ENCODE peak calls at places on chromosomes 13 and 19, in eight cellular contexts. One of them, this sample, is unnamed.
A peak's percentile ranks its signal among the peaks of the same experiment; 100 is the strongest.

GRCh38 chr19:32800757-32801156 is 68.8 kb downstream of the SLC7A9 start:
- DNase-seq in uterus: no peak
- DNase-seq in kidney: no peak
- DNase-seq in BJ: no peak
- DNase-seq in cardiac muscle cell: no peak
- DNase-seq in GM12865: no peak
- DNase-seq in WERI-Rb-1: no peak
- DNase-seq in stomach: no peak
- DNase-seq in this sample: no peak

GRCh38 chr19:35346193-35347052 is 1.3 kb upstream of the FFAR1 start:
- DNase-seq in uterus: no peak
- DNase-seq in kidney: peak; percentile 69
- DNase-seq in BJ: no peak
- DNase-seq in cardiac muscle cell: no peak
- DNase-seq in GM12865: peak; percentile 93
- DNase-seq in WERI-Rb-1: no peak
- DNase-seq in stomach: peak; percentile 44
- DNase-seq in this sample: no peak

GRCh38 chr13:50979187-50979586 is 69.6 kb downstream of the RNASEH2B start:
- DNase-seq in uterus: no peak
- DNase-seq in kidney: no peak
- DNase-seq in BJ: no peak
- DNase-seq in cardiac muscle cell: no peak
- DNase-seq in GM12865: no peak
- DNase-seq in WERI-Rb-1: no peak
- DNase-seq in stomach: no peak
- DNase-seq in this sample: no peak

GRCh38 chr13:87058786-87059329 is 612.3 kb upstream of the SLITRK5 start:
- DNase-seq in uterus: no peak
- DNase-seq in kidney: no peak
- DNase-seq in BJ: no peak
- DNase-seq in cardiac muscle cell: no peak
- DNase-seq in GM12865: no peak
- DNase-seq in WERI-Rb-1: no peak
- DNase-seq in stomach: no peak
- DNase-seq in this sample: no peak

GRCh38 chr19:35509018-35509652 is 4.3 kb downstream of the DMKN start:
- DNase-seq in uterus: peak; percentile 29
- DNase-seq in kidney: peak; percentile 86
- DNase-seq in BJ: no peak
- DNase-seq in cardiac muscle cell: peak; percentile 63
- DNase-seq in GM12865: peak; percentile 76
- DNase-seq in WERI-Rb-1: peak; percentile 35
- DNase-seq in stomach: peak; percentile 71
- DNase-seq in this sample: no peak

GRCh38 chr13:44142911-44143665 is 230.5 kb upstream of the SERP2 start:
- DNase-seq in uterus: no peak
- DNase-seq in kidney: no peak
- DNase-seq in BJ: no peak
- DNase-seq in cardiac muscle cell: no peak
- DNase-seq in GM12865: no peak
- DNase-seq in WERI-Rb-1: no peak
- DNase-seq in stomach: no peak
- DNase-seq in this sample: no peak

GRCh38 chr13:96898212-96898611 is 96.1 kb downstream of the OXGR1 start:
- DNase-seq in uterus: no peak
- DNase-seq in kidney: no peak
- DNase-seq in BJ: peak; percentile 9
- DNase-seq in cardiac muscle cell: no peak
- DNase-seq in GM12865: no peak
- DNase-seq in WERI-Rb-1: no peak
- DNase-seq in stomach: no peak
- DNase-seq in this sample: no peak

GRCh38 chr13:77386880-77387606 is 60.1 kb upstream of the MYCBP2 start:
- DNase-seq in uterus: no peak
- DNase-seq in kidney: no peak
- DNase-seq in BJ: peak; percentile 89
- DNase-seq in cardiac muscle cell: no peak
- DNase-seq in GM12865: peak; percentile 7
- DNase-seq in WERI-Rb-1: no peak
- DNase-seq in stomach: no peak
- DNase-seq in this sample: no peak

GRCh38 chr19:23709347-23709746 is 22.3 kb upstream of the ZNF675 start:
- DNase-seq in uterus: no peak
- DNase-seq in kidney: no peak
- DNase-seq in BJ: no peak
- DNase-seq in cardiac muscle cell: no peak
- DNase-seq in GM12865: no peak
- DNase-seq in WERI-Rb-1: no peak
- DNase-seq in stomach: no peak
- DNase-seq in this sample: no peak

GRCh38 chr13:33194820-33195692 is 90.5 kb downstream of the STARD13 start:
- DNase-seq in uterus: peak; percentile 35
- DNase-seq in kidney: no peak
- DNase-seq in BJ: peak; percentile 78
- DNase-seq in cardiac muscle cell: no peak
- DNase-seq in GM12865: peak; percentile 98
- DNase-seq in WERI-Rb-1: no peak
- DNase-seq in stomach: peak; percentile 30
- DNase-seq in this sample: peak; percentile 36

DNA sequence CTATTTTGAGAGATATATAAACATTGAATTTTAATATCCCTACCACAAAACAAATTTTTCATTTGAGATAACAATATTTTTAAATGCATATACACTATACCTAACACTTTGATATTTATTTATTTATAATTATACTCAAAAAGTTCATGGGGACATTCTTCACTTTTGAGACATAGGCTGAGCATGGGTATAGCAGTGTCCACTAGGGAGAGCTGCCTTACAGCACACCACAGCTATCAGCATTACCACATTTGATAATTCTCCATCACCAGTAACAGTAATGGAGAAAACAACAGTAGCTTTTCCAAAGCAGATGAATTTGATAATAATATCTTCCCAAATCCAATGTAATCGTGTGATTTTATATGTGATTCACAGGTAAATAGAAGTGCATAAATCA is 626.1 kb downstream of the DACH1 start:
- DNase-seq in uterus: no peak
- DNase-seq in kidney: no peak
- DNase-seq in BJ: no peak
- DNase-seq in cardiac muscle cell: peak; percentile 15
- DNase-seq in GM12865: peak; percentile 29
- DNase-seq in WERI-Rb-1: no peak
- DNase-seq in stomach: no peak
- DNase-seq in this sample: peak; percentile 35
- TF ChIP-seq CTCF in uterus: peak; percentile 21
- TF ChIP-seq CTCF in kidney: peak; percentile 43
- TF ChIP-seq CTCF in BJ: no peak
- TF ChIP-seq CTCF in cardiac muscle cell: peak; percentile 51
- TF ChIP-seq CTCF in GM12865: peak; percentile 30
- TF ChIP-seq CTCF in WERI-Rb-1: peak; percentile 66
- TF ChIP-seq CTCF in stomach: no peak
- TF ChIP-seq CTCF in this sample: peak; percentile 55

GRCh38 chr13:28059214-28059613 is 41.2 kb downstream of the FLT3 start:
- DNase-seq in uterus: no peak
- DNase-seq in kidney: no peak
- DNase-seq in BJ: no peak
- DNase-seq in cardiac muscle cell: peak; percentile 67
- DNase-seq in GM12865: peak; percentile 65
- DNase-seq in WERI-Rb-1: peak; percentile 69
- DNase-seq in stomach: peak; percentile 44
- DNase-seq in this sample: peak; percentile 7
- TF ChIP-seq CTCF in uterus: no peak
- TF ChIP-seq CTCF in kidney: peak; percentile 9
- TF ChIP-seq CTCF in BJ: peak; percentile 50
- TF ChIP-seq CTCF in cardiac muscle cell: peak; percentile 53
- TF ChIP-seq CTCF in GM12865: peak; percentile 30
- TF ChIP-seq CTCF in WERI-Rb-1: peak; percentile 70
- TF ChIP-seq CTCF in stomach: no peak
- TF ChIP-seq CTCF in this sample: peak; percentile 34

GRCh38 chr19:16445238-16446107 is 26.3 kb downstream of the EPS15L1 start:
- DNase-seq in uterus: no peak
- DNase-seq in kidney: no peak
- DNase-seq in BJ: no peak
- DNase-seq in cardiac muscle cell: no peak
- DNase-seq in GM12865: peak; percentile 86
- DNase-seq in WERI-Rb-1: no peak
- DNase-seq in stomach: no peak
- DNase-seq in this sample: no peak
- TF ChIP-seq CTCF in uterus: no peak
- TF ChIP-seq CTCF in kidney: no peak
- TF ChIP-seq CTCF in BJ: no peak
- TF ChIP-seq CTCF in cardiac muscle cell: no peak
- TF ChIP-seq CTCF in GM12865: no peak
- TF ChIP-seq CTCF in WERI-Rb-1: no peak
- TF ChIP-seq CTCF in stomach: no peak
- TF ChIP-seq CTCF in this sample: no peak

GRCh38 chr13:113183450-113184129 is 24.9 kb downstream of the PCID2 start:
- DNase-seq in uterus: no peak
- DNase-seq in kidney: no peak
- DNase-seq in BJ: no peak
- DNase-seq in cardiac muscle cell: no peak
- DNase-seq in GM12865: no peak
- DNase-seq in WERI-Rb-1: no peak
- DNase-seq in stomach: no peak
- DNase-seq in this sample: no peak

GRCh38 chr13:113182046-113182445 is 23.6 kb downstream of the PROZ start:
- DNase-seq in uterus: no peak
- DNase-seq in kidney: no peak
- DNase-seq in BJ: no peak
- DNase-seq in cardiac muscle cell: no peak
- DNase-seq in GM12865: no peak
- DNase-seq in WERI-Rb-1: no peak
- DNase-seq in stomach: no peak
- DNase-seq in this sample: no peak

GRCh38 chr13:113186061-113186900 is 22.2 kb downstream of the PCID2 start:
- DNase-seq in uterus: no peak
- DNase-seq in kidney: no peak
- DNase-seq in BJ: no peak
- DNase-seq in cardiac muscle cell: no peak
- DNase-seq in GM12865: peak; percentile 92
- DNase-seq in WERI-Rb-1: no peak
- DNase-seq in stomach: no peak
- DNase-seq in this sample: no peak

GRCh38 chr13:113187263-113187669 is 21.2 kb downstream of the PCID2 start:
- DNase-seq in uterus: peak; percentile 61
- DNase-seq in kidney: peak; percentile 85
- DNase-seq in BJ: peak; percentile 99
- DNase-seq in cardiac muscle cell: no peak
- DNase-seq in GM12865: no peak
- DNase-seq in WERI-Rb-1: no peak
- DNase-seq in stomach: peak; percentile 72
- DNase-seq in this sample: peak; percentile 45

GRCh38 chr13:113184568-113185440 is 23.7 kb downstream of the PCID2 start:
- DNase-seq in uterus: no peak
- DNase-seq in kidney: peak; percentile 49
- DNase-seq in BJ: no peak
- DNase-seq in cardiac muscle cell: no peak
- DNase-seq in GM12865: no peak
- DNase-seq in WERI-Rb-1: no peak
- DNase-seq in stomach: no peak
- DNase-seq in this sample: no peak
- TF ChIP-seq CTCF in uterus: no peak
- TF ChIP-seq CTCF in kidney: no peak
- TF ChIP-seq CTCF in BJ: no peak
- TF ChIP-seq CTCF in cardiac muscle cell: no peak
- TF ChIP-seq CTCF in GM12865: no peak
- TF ChIP-seq CTCF in WERI-Rb-1: no peak
- TF ChIP-seq CTCF in stomach: no peak
- TF ChIP-seq CTCF in this sample: no peak

DNA sequence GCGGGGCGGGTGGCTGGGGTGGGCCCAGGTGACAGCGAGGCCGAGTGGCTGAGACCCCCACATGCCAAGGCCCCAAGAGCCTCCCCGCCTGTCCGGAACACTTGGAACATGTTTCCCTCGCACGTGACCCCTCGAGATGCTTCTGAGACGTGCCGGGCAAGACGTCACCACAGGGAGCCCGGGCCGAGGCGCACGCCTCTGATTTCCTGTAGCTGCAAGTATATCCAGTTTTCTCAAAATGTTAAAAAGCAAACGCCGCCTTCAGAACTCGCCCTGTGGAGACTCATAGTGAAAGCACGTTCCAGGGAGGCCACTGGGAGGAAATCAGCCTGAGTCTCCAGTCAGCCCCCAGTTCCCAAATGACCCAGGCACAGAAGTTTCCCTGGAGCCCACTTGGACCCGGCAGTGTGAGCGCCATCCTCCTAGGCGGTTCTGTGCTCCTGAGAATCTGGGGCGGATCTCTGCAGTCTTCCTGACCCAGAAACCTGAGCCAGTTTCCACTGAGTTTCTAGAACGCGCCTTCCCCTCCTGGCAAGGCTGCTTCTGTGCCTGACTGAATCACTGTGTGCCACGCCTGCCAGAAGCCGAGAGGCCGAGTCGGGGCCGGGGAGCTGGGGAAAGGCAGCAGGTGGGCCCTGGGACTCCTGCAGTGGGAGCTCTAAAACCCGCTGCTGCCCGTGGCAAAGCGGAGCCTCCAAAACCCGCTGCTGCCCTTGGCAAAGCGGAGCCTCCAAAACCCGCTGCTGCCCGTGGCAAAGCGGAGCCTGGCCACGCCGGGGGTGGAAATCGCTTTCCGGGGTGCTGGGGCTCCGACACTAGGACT is 179.3 kb downstream of the KDM4B start:
- DNase-seq in uterus: peak; percentile 11
- DNase-seq in kidney: peak; percentile 65
- DNase-seq in BJ: no peak
- DNase-seq in cardiac muscle cell: no peak
- DNase-seq in GM12865: peak; percentile 1
- DNase-seq in WERI-Rb-1: no peak
- DNase-seq in stomach: no peak
- DNase-seq in this sample: no peak
- TF ChIP-seq CTCF in uterus: no peak
- TF ChIP-seq CTCF in kidney: no peak
- TF ChIP-seq CTCF in BJ: no peak
- TF ChIP-seq CTCF in cardiac muscle cell: no peak
- TF ChIP-seq CTCF in GM12865: no peak
- TF ChIP-seq CTCF in WERI-Rb-1: no peak
- TF ChIP-seq CTCF in stomach: no peak
- TF ChIP-seq CTCF in this sample: no peak

GRCh38 chr19:12578641-12579040 is 27.4 kb upstream of the ZNF564 start:
- DNase-seq in uterus: no peak
- DNase-seq in kidney: no peak
- DNase-seq in BJ: no peak
- DNase-seq in cardiac muscle cell: no peak
- DNase-seq in GM12865: no peak
- DNase-seq in WERI-Rb-1: no peak
- DNase-seq in stomach: no peak
- DNase-seq in this sample: no peak
- TF ChIP-seq CTCF in uterus: no peak
- TF ChIP-seq CTCF in kidney: no peak
- TF ChIP-seq CTCF in BJ: no peak
- TF ChIP-seq CTCF in cardiac muscle cell: no peak
- TF ChIP-seq CTCF in GM12865: no peak
- TF ChIP-seq CTCF in WERI-Rb-1: no peak
- TF ChIP-seq CTCF in stomach: no peak
- TF ChIP-seq CTCF in this sample: no peak

This sample was measured in SK-N-SH.